ENCODE peak calls at places on chromosome 5, in five cellular contexts. E is A549, H is HFFc6, C is globus pallidus, F is NCI-H510A treated with DMSO at 0.1 percent for 48 hours. N is an unnamed sample.

GRCh38 chr5:34570721-34571379 is 85.3 kb upstream of the RAI14 start:
- DNase-seq in E (no peak), C (no peak), F (no peak), H (peak; percentile 56), N (no peak)

GRCh38 chr5:534006-534742 is 9.9 kb upstream of the SLC9A3 start:
- DNase-seq in F (no peak), C (no peak), E (no peak), H (no peak), N (no peak)

GRCh38 chr5:36692791-36693763 is 86.7 kb downstream of the SLC1A3 start:
- DNase-seq in E (peak; percentile 62), H (peak; percentile 54), F (peak; percentile 43), C (peak; percentile 90), N (peak; percentile 64)

GRCh38 chr5:178086266-178086665 is 27.1 kb upstream of the N4BP3 start:
- DNase-seq in C (no peak), H (no peak), E (no peak), F (no peak), N (no peak)

GRCh38 chr5:67166460-67166871 is 30.1 kb downstream of the CD180 start:
- DNase-seq in H (no peak), F (no peak), E (no peak), C (no peak), N (no peak)

GRCh38 chr5:1652873-1653707 is 129.3 kb upstream of the LPCAT1 start:
- DNase-seq in F (no peak), H (no peak), E (no peak), C (peak; percentile 24), N (no peak)

GRCh38 chr5:38831909-38832308 is 13.9 kb upstream of the OSMR start:
- DNase-seq in E (peak; percentile 66), F (no peak), H (peak; percentile 23), C (no peak), N (peak; percentile 62)

GRCh38 chr5:27191786-27192505 is 153.6 kb upstream of the CDH9 start:
- DNase-seq in E (no peak), H (no peak), F (no peak), C (no peak), N (peak; percentile 51)

GRCh38 chr5:125485003-125485641 is 738.7 kb upstream of the ZNF608 start:
- DNase-seq in H (peak; percentile 97), F (peak; percentile 71), E (peak; percentile 71), C (no peak), N (peak; percentile 100)

GRCh38 chr5:168951341-168951740 is 349.6 kb downstream of the SLIT3 start:
- DNase-seq in E (peak; percentile 9), C (no peak), H (no peak), F (no peak), N (no peak)

GRCh38 chr5:132510076-132510475 is 19.5 kb upstream of the IRF1 start:
- DNase-seq in H (peak; percentile 89), C (no peak), E (no peak), F (peak; percentile 21), N (peak; percentile 52)

GRCh38 chr5:154446183-154447073 is 631 bp downstream of the SAP30L start:
- DNase-seq in F (peak; percentile 3), H (peak; percentile 69), E (peak; percentile 39), C (peak; percentile 46), N (peak; percentile 55)

GRCh38 chr5:66818935-66819328 is 222.7 kb downstream of the MAST4 start:
- DNase-seq in C (no peak), F (peak; percentile 7), H (no peak), E (no peak), N (no peak)

GRCh38 chr5:58235279-58235678 is 224.6 kb downstream of the PLK2 start:
- DNase-seq in F (no peak), H (no peak), C (no peak), E (peak; percentile 96), N (peak; percentile 40)

GRCh38 chr5:103375863-103376591 is 117.5 kb downstream of the MACIR start:
- DNase-seq in F (no peak), C (no peak), E (no peak), H (no peak), N (no peak)

GRCh38 chr5:176379881-176380280 is 8.5 kb downstream of the NOP16 start:
- DNase-seq in H (no peak), F (no peak), C (no peak), E (no peak), N (no peak)

GRCh38 chr5:33650911-33651310 is 210.1 kb downstream of the TARS1 start:
- DNase-seq in E (no peak), H (no peak), F (no peak), C (no peak), N (peak; percentile 14)

GRCh38 chr5:180523629-180524466 is 29.7 kb downstream of the CNOT6 start:
- DNase-seq in C (no peak), H (no peak), E (no peak), F (no peak), N (no peak)

GRCh38 chr5:30368064-30368463 is 825.4 kb upstream of the CDH6 start:
- DNase-seq in E (no peak), C (no peak), F (no peak), H (no peak), N (no peak)

GRCh38 chr5:131393498-131393968 is 129.7 kb downstream of the CDC42SE2 start:
- DNase-seq in H (no peak), C (peak; percentile 80), E (no peak), F (no peak), N (peak; percentile 59)

GRCh38 chr5:112165897-112166737 is 253.0 kb downstream of the EPB41L4A start:
- DNase-seq in H (no peak), F (no peak), E (no peak), C (no peak), N (no peak)

GRCh38 chr5:149365418-149365817 is 7.6 kb downstream of the PCYOX1L start:
- DNase-seq in E (no peak), H (no peak), F (no peak), C (no peak), N (no peak)

GRCh38 chr5:58466939-58467338 is 7.1 kb upstream of the PLK2 start:
- DNase-seq in F (no peak), C (no peak), H (peak; percentile 45), E (peak; percentile 70), N (no peak)

GRCh38 chr5:5409151-5409810 is 13.2 kb upstream of the ICE1 start:
- DNase-seq in C (no peak), F (no peak), H (no peak), E (peak; percentile 47), N (peak; percentile 39)

GRCh38 chr5:76626738-76627137 is 3.5 kb upstream of the F2RL2 start:
- DNase-seq in C (no peak), F (no peak), H (no peak), E (no peak), N (no peak)

GRCh38 chr5:71892641-71893340 is 173.7 kb downstream of the CARTPT start:
- DNase-seq in F (no peak), C (no peak), H (no peak), E (no peak), N (no peak)

GRCh38 chr5:54383225-54383624 is 72.3 kb upstream of the HSPB3 start:
- DNase-seq in H (no peak), E (no peak), C (no peak), F (no peak), N (no peak)

GRCh38 chr5:133996683-133997252 is 8.0 kb downstream of the VDAC1 start:
- DNase-seq in E (no peak), F (no peak), H (no peak), C (no peak), N (peak; percentile 26)